ENCODE peak calls at places on chromosomes 7 and 10, in nine cellular contexts. R, K, V, E, M, O, I, A and Y are unnamed samples. For H3K36me3, the result is how much of the 10 kb centered on the place peaks cover.

GRCh38 chr10:56178210-56178609 is 182.8 kb downstream of the ZWINT start:
- DNase-seq in I (peak), V (no peak), E (no peak), A (no peak), R (no peak), M (no peak), K (no peak), O (no peak), Y (no peak)

GRCh38 chr10:17029581-17030271 is 99.9 kb downstream of the CUBN start:
- DNase-seq in O (no peak), I (peak), V (peak), E (peak), M (peak), A (peak), K (peak), R (peak), Y (no peak)

GRCh38 chr10:78045237-78045636 is 11.6 kb downstream of the RPS24 start:
- DNase-seq in O (no peak), R (no peak), K (no peak), A (no peak), I (peak), M (no peak), V (no peak), E (no peak), Y (no peak)

GRCh38 chr7:1483536-1484505 is 20.4 kb downstream of the INTS1 start:
- DNase-seq in M (no peak), O (no peak), A (no peak), R (no peak), K (no peak), V (no peak), E (no peak), I (no peak), Y (no peak)

GRCh38 chr7:50687575-50688261 is 95.0 kb downstream of the GRB10 start:
- DNase-seq in R (no peak), M (no peak), K (no peak), I (no peak), A (peak), V (no peak), O (no peak), E (no peak), Y (no peak)

GRCh38 chr7:150368098-150368883 is at the start of gene REPIN1:
- DNase-seq in E (peak), I (peak), O (peak), M (peak), K (peak), V (peak), A (peak), R (peak), Y (no peak)

GRCh38 chr7:148481965-148482626 is 108.5 kb upstream of the C7orf33 start:
- DNase-seq in I (no peak), M (no peak), R (no peak), O (no peak), E (no peak), A (no peak), K (no peak), V (no peak), Y (no peak)

GRCh38 chr10:101602767-101603398 is 14.8 kb downstream of the DPCD start:
- DNase-seq in E (peak), I (peak), K (peak), M (peak), V (peak), O (peak), R (peak), A (peak), Y (peak)

GRCh38 chr10:46287846-46288480 is 1.2 kb downstream of the ANTXRL start:
- DNase-seq in I (no peak), R (no peak), M (no peak), O (peak), E (no peak), A (no peak), K (no peak), V (no peak), Y (no peak)

GRCh38 chr7:115558186-115558585 is 472.4 kb downstream of the TFEC start:
- DNase-seq in I (peak), R (no peak), E (no peak), O (peak), A (peak), M (no peak), K (no peak), V (no peak), Y (no peak)

GRCh38 chr10:29646238-29646902 is 11.6 kb upstream of the SVIL start:
- DNase-seq in V (no peak), A (peak), E (no peak), O (peak), R (no peak), I (peak), M (no peak), K (no peak), Y (no peak)

GRCh38 chr10:29648983-29649268 is 14.2 kb upstream of the SVIL start:
- DNase-seq in O (peak), I (peak), V (no peak), R (no peak), M (no peak), K (peak), A (peak), E (peak), Y (no peak)

GRCh38 chr10:29648114-29648982 is 13.6 kb upstream of the SVIL start:
- DNase-seq in O (no peak), I (no peak), A (peak), R (no peak), M (no peak), E (peak), K (no peak), V (no peak), Y (no peak)

GRCh38 chr10:29647483-29647882 is 12.7 kb upstream of the SVIL start:
- DNase-seq in I (no peak), V (no peak), O (no peak), M (no peak), R (no peak), K (no peak), A (no peak), E (no peak), Y (no peak)

DNA sequence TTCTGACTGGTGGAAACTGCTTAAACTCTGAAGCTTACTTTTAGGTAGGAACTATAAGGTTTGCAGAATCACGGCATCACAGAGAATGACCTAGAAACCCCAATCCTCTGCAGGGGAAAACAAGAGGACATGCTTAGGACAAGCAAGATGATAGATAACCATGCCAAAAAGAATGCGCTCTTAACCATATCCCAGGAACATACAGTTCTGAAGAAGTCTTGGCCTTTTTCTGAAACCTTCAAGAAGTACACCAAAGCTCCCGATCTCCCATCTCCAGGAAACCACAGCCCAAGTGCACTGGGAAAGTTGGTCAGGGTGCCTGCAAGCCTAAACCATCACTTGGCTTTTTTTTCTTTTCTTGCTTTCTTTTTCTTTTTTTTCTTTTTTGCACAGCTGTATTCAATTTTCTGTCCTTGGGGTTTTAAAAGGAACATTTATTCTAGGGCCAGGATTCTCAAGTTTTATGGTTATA is 12.2 kb upstream of the SVIL start:
- DNase-seq in I (no peak), K (no peak), V (no peak), A (peak), M (no peak), E (no peak), R (no peak), O (no peak), Y (no peak)
- H3K4me3 ChIP-seq in I (no peak), K (no peak), V (no peak), A (no peak), M (no peak), E (peak), R (no peak), O (no peak), Y (no peak)

GRCh38 chr7:106791526-106791925 is 73.6 kb upstream of the PIK3CG start:
- DNase-seq in M (no peak), O (no peak), I (no peak), E (no peak), A (no peak), K (no peak), V (no peak), R (no peak), Y (no peak)

GRCh38 chr7:106792233-106792926 is 72.7 kb upstream of the PIK3CG start:
- DNase-seq in E (no peak), I (no peak), O (no peak), A (peak), R (no peak), K (no peak), V (no peak), M (no peak), Y (no peak)

GRCh38 chr7:106793015-106793651 is 71.9 kb upstream of the PIK3CG start:
- DNase-seq in V (peak), K (no peak), I (peak), A (peak), E (no peak), O (no peak), R (no peak), M (no peak), Y (no peak)

GRCh38 chr7:106794276-106795136 is 70.6 kb upstream of the PIK3CG start:
- DNase-seq in O (no peak), I (no peak), K (no peak), E (no peak), A (no peak), V (no peak), R (no peak), M (no peak), Y (no peak)

GRCh38 chr7:106788637-106789036 is 76.4 kb upstream of the PIK3CG start:
- DNase-seq in R (no peak), I (peak), A (no peak), K (no peak), E (no peak), O (no peak), V (no peak), M (no peak), Y (no peak)
- H3K27ac ChIP-seq in R (no peak), I (no peak), A (no peak), K (no peak), E (no peak), O (no peak), V (no peak), M (no peak), Y (no peak)

DNA sequence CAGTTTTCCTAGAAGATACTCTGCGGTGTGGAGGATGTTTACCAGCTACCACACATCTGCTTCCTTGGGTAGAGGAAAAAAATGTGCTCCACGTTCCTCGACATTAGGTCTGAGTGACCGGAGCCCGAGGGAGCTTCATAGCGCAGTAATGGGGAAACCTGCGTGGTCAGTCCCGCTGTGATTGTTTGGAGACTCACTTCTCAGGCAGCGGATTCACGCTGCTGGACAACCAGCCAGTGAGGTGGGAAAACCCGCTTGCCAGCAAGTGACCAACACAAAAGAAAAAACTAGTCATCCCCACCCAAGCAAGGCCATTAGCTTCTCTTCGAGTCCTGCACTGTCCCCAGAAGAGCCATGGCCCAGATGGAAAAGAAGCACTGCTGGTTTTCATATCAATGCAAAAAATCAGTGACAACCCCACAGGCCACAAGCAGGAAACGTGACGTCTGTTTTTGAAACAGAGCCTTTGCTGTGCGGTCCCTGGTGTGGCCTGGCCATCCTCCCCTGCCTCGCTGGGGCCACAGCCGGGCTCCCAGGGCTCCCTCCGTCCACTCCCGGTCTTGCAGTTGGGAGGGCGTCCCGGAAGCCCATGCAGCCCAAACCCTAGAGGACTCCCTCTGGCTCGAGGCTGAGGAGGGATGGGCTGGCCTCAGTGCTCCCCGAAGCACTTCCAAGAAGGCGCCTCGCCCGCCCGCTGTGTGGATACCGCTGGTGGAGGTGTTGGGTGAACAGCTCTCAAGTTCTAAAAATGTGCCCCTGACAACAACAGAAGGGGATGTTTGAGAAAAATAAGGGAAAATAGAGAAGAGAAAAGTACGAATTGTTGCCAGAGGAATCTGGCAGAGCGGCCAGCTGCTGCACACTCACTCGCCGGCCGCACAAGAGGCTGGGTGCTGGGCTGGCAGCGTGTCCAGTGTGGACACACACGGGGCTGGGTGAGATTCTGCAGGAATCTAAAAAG is 73.3 kb downstream of the ZRANB1 start:
- DNase-seq in V (no peak), M (no peak), A (peak), R (no peak), E (no peak), K (peak), I (no peak), O (no peak), Y (no peak)
- H3K36me3 ChIP-seq in V (under half), M (under half), A (under half), R (under half), E (under half), K (under half), I (under half), O (under half), Y (under half)

GRCh38 chr10:10542368-10542961 is 475.2 kb upstream of the CELF2 start:
- DNase-seq in E (no peak), R (no peak), M (no peak), I (no peak), O (no peak), A (peak), V (no peak), K (no peak), Y (no peak)
- H3K4me3 ChIP-seq in E (no peak), R (no peak), M (no peak), I (no peak), O (no peak), A (no peak), V (no peak), K (no peak), Y (no peak)

GRCh38 chr10:3293536-3294431 is 121.2 kb upstream of the PITRM1 start:
- DNase-seq in A (peak), M (no peak), R (no peak), O (no peak), V (no peak), E (no peak), K (no peak), I (no peak), Y (no peak)
- H3K27ac ChIP-seq in A (no peak), M (no peak), R (no peak), O (no peak), V (no peak), E (peak), K (no peak), I (no peak), Y (no peak)

GRCh38 chr7:130614449-130614848 is 54.1 kb downstream of the COPG2 start:
- DNase-seq in I (no peak), M (no peak), E (no peak), V (no peak), O (no peak), R (no peak), A (no peak), K (no peak), Y (no peak)
- H3K36me3 ChIP-seq in I (under half), M (under half), E (under half), V (under half), O (under half), R (under half), A (under half), K (under half), Y (under half)

GRCh38 chr10:89153971-89154370 is 53.1 kb downstream of the CH25H start:
- DNase-seq in O (no peak), M (no peak), R (no peak), E (no peak), K (no peak), V (no peak), A (no peak), I (no peak), Y (no peak)

GRCh38 chr10:89151857-89152256 is 55.3 kb downstream of the CH25H start:
- DNase-seq in E (no peak), K (no peak), V (no peak), A (peak), M (no peak), I (no peak), O (no peak), R (no peak), Y (no peak)

GRCh38 chr10:89148061-89148460 is 59.1 kb downstream of the CH25H start:
- DNase-seq in K (no peak), A (no peak), E (no peak), R (no peak), I (no peak), V (no peak), O (no peak), M (no peak), Y (no peak)

GRCh38 chr10:89156161-89156560 is 51.0 kb downstream of the CH25H start:
- DNase-seq in I (no peak), A (no peak), K (no peak), E (no peak), V (no peak), M (no peak), R (no peak), O (no peak), Y (no peak)

DNA sequence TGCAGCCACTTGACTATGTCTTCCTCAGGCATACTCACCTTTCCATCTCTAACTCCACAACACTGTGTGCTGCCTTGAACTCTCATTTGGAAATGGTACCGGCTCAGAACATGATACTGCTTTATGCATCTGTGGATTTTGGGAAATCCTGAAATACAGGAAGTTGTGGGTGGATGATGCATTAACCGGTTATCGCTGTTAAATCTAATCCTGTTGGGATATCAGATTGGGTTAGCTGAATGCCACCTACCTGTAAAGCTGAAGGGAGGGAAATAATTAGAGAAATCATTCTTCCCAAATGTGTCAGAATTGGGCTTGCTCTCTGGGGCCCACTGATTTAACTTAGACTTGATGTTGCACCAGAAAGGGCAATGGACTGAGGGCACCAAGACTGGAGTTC is 54.0 kb downstream of the CH25H start:
- DNase-seq in R (no peak), I (peak), M (no peak), E (no peak), A (no peak), K (no peak), O (no peak), V (no peak), Y (no peak)
- H3K4me3 ChIP-seq in R (no peak), I (no peak), M (no peak), E (no peak), A (no peak), K (no peak), O (no peak), V (no peak), Y (no peak)

GRCh38 chr7:122677149-122677548 is 21.8 kb downstream of the RNF133 start:
- DNase-seq in R (no peak), K (no peak), M (no peak), O (no peak), A (no peak), V (no peak), E (no peak), I (no peak), Y (no peak)
- H3K27ac ChIP-seq in R (no peak), K (no peak), M (no peak), O (no peak), A (no peak), V (no peak), E (no peak), I (no peak), Y (no peak)

DNA sequence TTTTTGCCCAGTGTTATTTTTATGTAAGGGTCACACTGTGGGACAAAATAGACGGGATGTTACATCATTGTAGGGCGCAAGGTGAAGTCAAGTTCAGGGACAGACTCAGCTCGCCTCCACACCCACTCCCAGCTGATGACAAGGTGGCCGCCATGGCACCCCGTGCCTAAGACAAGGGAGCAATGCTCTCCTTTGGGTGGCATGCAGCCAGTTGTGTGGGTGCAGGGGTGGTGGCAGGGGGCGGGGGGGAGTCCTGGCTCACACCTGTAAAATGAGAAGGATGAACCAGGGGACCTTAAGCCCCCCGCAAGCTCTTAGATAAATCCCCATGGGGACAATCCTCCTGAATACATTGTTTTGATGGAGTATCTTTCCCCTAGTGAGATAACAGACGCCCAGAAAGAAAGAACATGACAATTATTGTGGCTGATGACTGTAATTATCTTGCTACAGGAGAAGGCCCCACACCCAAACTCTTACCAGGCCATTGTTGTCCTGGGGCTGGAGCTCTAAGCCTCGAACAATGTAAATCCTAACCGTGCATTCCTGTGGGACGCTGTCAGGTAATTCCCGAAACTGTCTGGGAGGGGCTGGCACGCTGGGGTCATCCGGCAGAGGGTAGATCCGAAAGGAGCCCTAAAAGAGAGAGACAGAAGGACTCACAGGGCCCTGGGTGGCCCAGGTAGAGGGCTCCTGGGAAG is 148.7 kb downstream of the MYOF start:
- DNase-seq in E (no peak), O (peak), K (no peak), V (no peak), I (peak), M (no peak), A (no peak), R (no peak), Y (no peak)
- H3K36me3 ChIP-seq in E (under half), O (under half), K (under half), V (under half), I (half or more), M (under half), A (half or more), R (under half), Y (under half)

DNA sequence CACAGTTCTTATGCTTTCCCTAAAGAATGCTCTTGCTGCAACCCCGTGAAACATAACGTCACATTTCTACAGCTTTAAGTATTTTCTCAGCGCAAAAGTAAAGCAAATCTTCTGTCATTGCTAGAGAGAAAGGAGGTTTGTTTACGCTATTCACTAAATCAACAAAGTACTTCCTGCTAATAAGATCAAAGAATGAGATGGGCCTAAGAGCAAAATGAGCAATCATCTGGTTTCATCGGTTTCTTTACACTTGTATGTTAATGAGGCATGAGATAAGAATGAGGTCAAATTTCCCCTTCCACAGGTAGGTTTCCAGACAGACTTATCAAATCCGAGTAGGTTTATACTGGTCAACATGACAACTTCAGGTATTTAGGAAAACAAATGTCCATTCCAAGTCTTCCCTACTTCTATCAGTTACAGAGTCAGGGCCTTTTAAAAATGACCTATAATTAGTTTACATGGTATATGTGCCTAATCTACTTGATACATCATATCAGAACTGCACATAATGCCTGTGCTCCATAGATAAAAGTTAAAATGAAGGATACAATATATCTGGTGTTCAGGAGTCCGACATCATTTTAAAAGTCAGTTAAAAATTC is 8.4 kb downstream of the USP6NL start:
- DNase-seq in M (no peak), A (peak), I (peak), O (peak), R (no peak), V (no peak), K (no peak), E (no peak), Y (no peak)
- H3K4me3 ChIP-seq in M (no peak), A (no peak), I (no peak), O (peak), R (no peak), V (no peak), K (no peak), E (no peak), Y (no peak)